ENCODE peak calls at places on chromosomes 1 and 21, in seven cellular contexts. One of them, this sample, is unnamed.

GRCh38 chr1:6673816-6674398 is 27.7 kb downstream of the DNAJC11 start:
- DNase-seq in SJSA1: no peak
- DNase-seq in effector memory CD4-positive, alpha-beta T cell: no peak
- DNase-seq in GM10248: no peak
- DNase-seq in mucosa of gallbladder: no peak
- DNase-seq in SHP77 treated with DMSO at 0.1 percent for 48 hours: no peak
- DNase-seq in Daoy: no peak
- DNase-seq in this sample: no peak

GRCh38 chr1:6285356-6285755 is 24.5 kb upstream of the GPR153 start:
- DNase-seq in mucosa of gallbladder: no peak
- DNase-seq in effector memory CD4-positive, alpha-beta T cell: no peak
- DNase-seq in SJSA1: no peak
- DNase-seq in GM10248: no peak
- DNase-seq in Daoy: no peak
- DNase-seq in SHP77 treated with DMSO at 0.1 percent for 48 hours: no peak
- DNase-seq in this sample: no peak

GRCh38 chr21:45822429-45823099 is 159.0 kb upstream of the COL6A1 start:
- DNase-seq in SJSA1: no peak
- DNase-seq in Daoy: no peak
- DNase-seq in mucosa of gallbladder: no peak
- DNase-seq in effector memory CD4-positive, alpha-beta T cell: no peak
- DNase-seq in GM10248: no peak
- DNase-seq in SHP77 treated with DMSO at 0.1 percent for 48 hours: no peak
- DNase-seq in this sample: no peak

GRCh38 chr1:221944247-221944870 is 202.5 kb upstream of the DUSP10 start:
- DNase-seq in mucosa of gallbladder: no peak
- DNase-seq in GM10248: no peak
- DNase-seq in Daoy: no peak
- DNase-seq in effector memory CD4-positive, alpha-beta T cell: no peak
- DNase-seq in SJSA1: no peak
- DNase-seq in SHP77 treated with DMSO at 0.1 percent for 48 hours: no peak
- DNase-seq in this sample: no peak

GRCh38 chr1:246753670-246754535 is 29.7 kb downstream of the SCCPDH start:
- DNase-seq in SJSA1: peak
- DNase-seq in GM10248: peak
- DNase-seq in effector memory CD4-positive, alpha-beta T cell: peak
- DNase-seq in Daoy: peak
- DNase-seq in mucosa of gallbladder: peak
- DNase-seq in SHP77 treated with DMSO at 0.1 percent for 48 hours: peak
- DNase-seq in this sample: peak

GRCh38 chr1:155012052-155012546 is 9.5 kb downstream of the ZBTB7B start:
- DNase-seq in GM10248: no peak
- DNase-seq in mucosa of gallbladder: peak
- DNase-seq in SHP77 treated with DMSO at 0.1 percent for 48 hours: no peak
- DNase-seq in effector memory CD4-positive, alpha-beta T cell: no peak
- DNase-seq in SJSA1: no peak
- DNase-seq in Daoy: peak
- DNase-seq in this sample: no peak

GRCh38 chr1:3466366-3467075 is 12.1 kb downstream of the ARHGEF16 start:
- DNase-seq in Daoy: peak
- DNase-seq in mucosa of gallbladder: no peak
- DNase-seq in SJSA1: no peak
- DNase-seq in effector memory CD4-positive, alpha-beta T cell: no peak
- DNase-seq in SHP77 treated with DMSO at 0.1 percent for 48 hours: no peak
- DNase-seq in GM10248: no peak
- DNase-seq in this sample: no peak

GRCh38 chr1:234014208-234014607 is 109.7 kb downstream of the SLC35F3 start:
- DNase-seq in mucosa of gallbladder: no peak
- DNase-seq in Daoy: no peak
- DNase-seq in SJSA1: no peak
- DNase-seq in SHP77 treated with DMSO at 0.1 percent for 48 hours: no peak
- DNase-seq in effector memory CD4-positive, alpha-beta T cell: no peak
- DNase-seq in GM10248: no peak
- DNase-seq in this sample: no peak

GRCh38 chr1:14064649-14065442 is 364.9 kb downstream of the PRDM2 start:
- DNase-seq in SHP77 treated with DMSO at 0.1 percent for 48 hours: no peak
- DNase-seq in SJSA1: no peak
- DNase-seq in effector memory CD4-positive, alpha-beta T cell: no peak
- DNase-seq in Daoy: no peak
- DNase-seq in mucosa of gallbladder: no peak
- DNase-seq in GM10248: no peak
- DNase-seq in this sample: no peak

GRCh38 chr1:43000271-43000670 is 41.6 kb upstream of the SLC2A1 start:
- DNase-seq in mucosa of gallbladder: no peak
- DNase-seq in Daoy: no peak
- DNase-seq in effector memory CD4-positive, alpha-beta T cell: no peak
- DNase-seq in SJSA1: no peak
- DNase-seq in SHP77 treated with DMSO at 0.1 percent for 48 hours: no peak
- DNase-seq in GM10248: no peak
- DNase-seq in this sample: no peak

GRCh38 chr1:227910506-227910905 is 37.2 kb downstream of the WNT9A start:
- DNase-seq in Daoy: no peak
- DNase-seq in SJSA1: no peak
- DNase-seq in effector memory CD4-positive, alpha-beta T cell: no peak
- DNase-seq in mucosa of gallbladder: no peak
- DNase-seq in GM10248: no peak
- DNase-seq in SHP77 treated with DMSO at 0.1 percent for 48 hours: no peak
- DNase-seq in this sample: no peak

GRCh38 chr21:46418265-46418946 is 40.3 kb upstream of the DIP2A start:
- DNase-seq in SJSA1: no peak
- DNase-seq in mucosa of gallbladder: no peak
- DNase-seq in GM10248: no peak
- DNase-seq in Daoy: no peak
- DNase-seq in effector memory CD4-positive, alpha-beta T cell: no peak
- DNase-seq in SHP77 treated with DMSO at 0.1 percent for 48 hours: no peak
- DNase-seq in this sample: no peak

GRCh38 chr1:234702342-234703000 is 92.5 kb upstream of the IRF2BP2 start:
- DNase-seq in Daoy: no peak
- DNase-seq in mucosa of gallbladder: no peak
- DNase-seq in GM10248: no peak
- DNase-seq in SHP77 treated with DMSO at 0.1 percent for 48 hours: no peak
- DNase-seq in SJSA1: no peak
- DNase-seq in effector memory CD4-positive, alpha-beta T cell: no peak
- DNase-seq in this sample: no peak

GRCh38 chr1:20111452-20111851 is 7.9 kb downstream of the PLA2G2D start:
- DNase-seq in Daoy: no peak
- DNase-seq in effector memory CD4-positive, alpha-beta T cell: no peak
- DNase-seq in GM10248: no peak
- DNase-seq in SJSA1: no peak
- DNase-seq in mucosa of gallbladder: no peak
- DNase-seq in SHP77 treated with DMSO at 0.1 percent for 48 hours: no peak
- DNase-seq in this sample: no peak